ENCODE peak calls at places on chromosome 21, in five cellular contexts. X is WTC11, W is H1, D is endothelial cell of umbilical vein, C is K562. Q is an unnamed sample.

GRCh38 chr21:14768042-14768441 is 221.9 kb upstream of the SAMSN1 start:
- DNase-seq in D (no peak), X (no peak), W (no peak), C (peak), Q (no peak)

GRCh38 chr21:27648560-27648959 is 681.7 kb upstream of the ADAMTS5 start:
- DNase-seq in X (no peak), C (no peak), D (peak), W (no peak), Q (no peak)

GRCh38 chr21:45257673-45258341 is 29.9 kb downstream of the POFUT2 start:
- DNase-seq in D (no peak), X (no peak), C (no peak), W (no peak), Q (no peak)

GRCh38 chr21:38751379-38752050 is 54.2 kb upstream of the ETS2 start:
- DNase-seq in C (no peak), X (no peak), D (peak), W (no peak), Q (no peak)

GRCh38 chr21:44763451-44764318 is 37.9 kb downstream of the UBE2G2 start:
- DNase-seq in X (no peak), C (no peak), D (no peak), W (no peak), Q (no peak)

GRCh38 chr21:32335601-32336575 is 37.2 kb downstream of the MRAP start:
- DNase-seq in X (no peak), D (no peak), W (no peak), C (no peak), Q (no peak)

GRCh38 chr21:29430030-29430429 is 131.3 kb downstream of the BACH1 start:
- DNase-seq in W (no peak), D (no peak), X (no peak), C (no peak), Q (no peak)

GRCh38 chr21:44941567-44941966 is 1.7 kb downstream of the SLX9 start:
- DNase-seq in D (no peak), C (no peak), X (no peak), W (no peak), Q (no peak)

GRCh38 chr21:20661745-20662470 is 336.3 kb upstream of the NCAM2 start:
- DNase-seq in W (peak), C (no peak), D (no peak), X (no peak), Q (no peak)

GRCh38 chr21:45990049-45990711 is 8.6 kb downstream of the COL6A1 start:
- DNase-seq in D (no peak), W (no peak), X (peak), C (no peak), Q (no peak)

GRCh38 chr21:27570306-27570868 is 603.5 kb upstream of the ADAMTS5 start:
- DNase-seq in X (no peak), D (peak), W (no peak), C (no peak), Q (no peak)

GRCh38 chr21:41507521-41508414 is at the start of gene TMPRSS2:
- DNase-seq in X (peak), W (no peak), D (no peak), C (no peak), Q (no peak)

GRCh38 chr21:31945576-31945975 is 72.8 kb downstream of the HUNK start:
- DNase-seq in X (no peak), D (no peak), C (no peak), W (no peak), Q (no peak)

GRCh38 chr21:33430858-33431257 is 27.6 kb downstream of the IFNGR2 start:
- DNase-seq in X (no peak), C (no peak), D (no peak), W (no peak), Q (no peak)

GRCh38 chr21:17903929-17904639 is 84.9 kb upstream of the C21orf91 start:
- DNase-seq in X (no peak), W (no peak), D (no peak), C (no peak), Q (no peak)

GRCh38 chr21:45836268-45836655 is 145.3 kb upstream of the COL6A1 start:
- DNase-seq in C (no peak), X (no peak), W (no peak), D (no peak), Q (no peak)

GRCh38 chr21:28337319-28337718 is 655.4 kb downstream of the LTN1 start:
- DNase-seq in X (no peak), C (no peak), D (peak), W (no peak), Q (no peak)

GRCh38 chr21:38486221-38486620 is 12.1 kb downstream of the ERG start:
- DNase-seq in W (no peak), X (no peak), D (peak), C (no peak), Q (peak)

GRCh38 chr21:20822559-20823133 is 175.6 kb upstream of the NCAM2 start:
- DNase-seq in D (no peak), C (no peak), W (no peak), X (no peak), Q (no peak)

GRCh38 chr21:25708467-25709065 is 26.1 kb downstream of the ATP5PF start:
- DNase-seq in X (peak), W (no peak), D (peak), C (peak), Q (peak)

GRCh38 chr21:25039461-25040380 is 567.6 kb downstream of the MRPL39 start:
- DNase-seq in D (no peak), C (no peak), W (no peak), X (no peak), Q (no peak)

GRCh38 chr21:14403681-14404318 is 20.9 kb upstream of the HSPA13 start:
- DNase-seq in X (no peak), C (peak), W (no peak), D (peak), Q (peak)

GRCh38 chr21:19992540-19992939 is 1005.7 kb upstream of the NCAM2 start:
- DNase-seq in C (no peak), D (no peak), X (no peak), W (no peak), Q (no peak)

GRCh38 chr21:29386803-29387202 is 88.1 kb downstream of the BACH1 start:
- DNase-seq in X (no peak), C (no peak), D (no peak), W (no peak), Q (no peak)

GRCh38 chr21:29311802-29312201 is 13.1 kb downstream of the BACH1 start:
- DNase-seq in X (no peak), W (no peak), C (no peak), D (no peak), Q (no peak)

GRCh38 chr21:20789696-20790095 is 208.5 kb upstream of the NCAM2 start:
- DNase-seq in W (no peak), C (no peak), X (no peak), D (no peak), Q (no peak)

GRCh38 chr21:41369105-41369914 is 7.5 kb downstream of the MX2 start:
- DNase-seq in X (peak), W (no peak), C (no peak), D (no peak), Q (no peak)

GRCh38 chr21:33155005-33155404 is 74.7 kb upstream of the IFNAR2 start:
- DNase-seq in C (no peak), W (no peak), D (no peak), X (no peak), Q (no peak)

GRCh38 chr21:28601708-28602107 is 391.0 kb downstream of the LTN1 start:
- DNase-seq in D (no peak), X (no peak), C (no peak), W (no peak), Q (no peak)

GRCh38 chr21:42583992-42584641 is 69.3 kb upstream of the PDE9A start:
- DNase-seq in X (no peak), C (no peak), D (no peak), W (no peak), Q (no peak)

GRCh38 chr21:44765231-44766013 is 36.2 kb downstream of the UBE2G2 start:
- DNase-seq in W (no peak), X (no peak), D (peak), C (peak), Q (no peak)

GRCh38 chr21:46081022-46081861 is 16.7 kb upstream of the COL6A2 start:
- DNase-seq in X (no peak), D (no peak), C (no peak), W (no peak), Q (no peak)

GRCh38 chr21:33396966-33397365 is 6.2 kb upstream of the IFNGR2 start:
- DNase-seq in D (no peak), W (no peak), C (no peak), X (no peak), Q (no peak)

GRCh38 chr21:45950740-45951515 is 30.6 kb upstream of the COL6A1 start:
- DNase-seq in C (no peak), X (no peak), D (peak), W (no peak), Q (no peak)

GRCh38 chr21:28714795-28715464 is 277.7 kb downstream of the LTN1 start:
- DNase-seq in D (no peak), X (no peak), C (no peak), W (no peak), Q (no peak)

GRCh38 chr21:29371464-29371863 is 72.7 kb downstream of the BACH1 start:
- DNase-seq in D (no peak), C (no peak), W (no peak), X (no peak), Q (no peak)

GRCh38 chr21:45459171-45460010 is 54.4 kb downstream of the COL18A1 start:
- DNase-seq in X (no peak), C (no peak), W (no peak), D (no peak), Q (no peak)

GRCh38 chr21:38645282-38645681 is 147.0 kb upstream of the ERG start:
- DNase-seq in D (no peak), X (no peak), W (no peak), C (no peak), Q (no peak)

GRCh38 chr21:20272791-20273362 is 725.3 kb upstream of the NCAM2 start:
- DNase-seq in X (peak), D (no peak), W (no peak), C (no peak), Q (no peak)

DNA sequence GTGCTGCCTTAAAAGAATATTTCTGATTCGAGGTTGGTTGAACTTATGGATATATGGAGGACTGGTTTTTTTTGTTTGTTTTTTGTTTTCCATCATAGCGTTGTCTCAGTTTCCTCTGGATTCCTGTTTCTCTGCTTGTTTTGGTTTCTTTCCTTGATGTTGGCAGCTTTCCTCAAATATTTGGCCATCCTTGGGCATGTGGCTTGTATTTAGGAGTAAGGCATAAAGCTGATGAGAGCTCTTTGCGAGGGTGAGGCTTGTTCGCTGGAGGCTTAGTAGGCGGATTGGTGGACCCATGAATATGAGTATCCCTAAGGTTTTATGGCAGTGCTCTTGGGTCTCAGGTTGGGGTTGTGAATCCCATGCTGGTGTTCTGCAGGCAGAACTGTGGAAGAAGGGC is 22.9 kb downstream of the DYRK1A start:
- DNase-seq in C (no peak), D (no peak), X (no peak), W (no peak), Q (no peak)
- TF ChIP-seq JUN in C (no peak), D (no peak), X (no peak), W (no peak), Q (no peak)

DNA sequence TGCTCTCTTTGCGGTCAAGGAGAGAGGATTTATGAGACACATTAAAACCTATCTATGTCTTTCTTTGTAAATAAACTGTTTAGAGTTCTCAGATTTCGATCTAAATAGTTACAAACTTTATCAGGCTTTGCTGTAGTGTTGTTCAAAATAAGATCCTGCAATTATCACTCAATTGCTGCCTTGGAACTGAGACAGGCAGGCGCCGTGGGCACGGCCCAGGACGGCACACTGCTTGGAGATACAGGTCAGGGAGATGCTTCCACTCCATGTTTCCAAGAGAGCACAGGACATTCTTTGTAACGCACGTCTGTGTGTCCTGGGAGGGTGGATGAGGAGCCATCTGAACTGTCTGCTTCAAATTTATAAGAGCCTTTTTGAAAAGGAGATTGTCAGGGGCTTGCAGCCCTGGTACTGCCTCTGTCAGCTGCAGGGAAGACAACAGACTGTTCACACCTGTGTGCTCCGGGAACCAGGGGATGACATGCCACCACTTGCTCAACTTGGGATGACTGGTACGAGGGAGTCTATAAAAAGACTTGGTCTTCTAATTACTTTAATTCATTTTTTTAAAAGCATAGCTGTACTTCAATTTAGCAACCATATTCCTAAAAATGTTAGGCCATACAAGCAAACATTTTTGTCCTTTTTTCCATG is 472.9 kb upstream of the RUNX1 start:
- DNase-seq in D (no peak), W (no peak), C (no peak), X (no peak), Q (no peak)
- TF ChIP-seq JUN in D (no peak), W (no peak), C (no peak), X (no peak), Q (no peak)

GRCh38 chr21:30838536-30838935 is 9.0 kb upstream of the KRTAP7-1 start:
- DNase-seq in W (no peak), D (no peak), X (no peak), C (no peak), Q (no peak)

GRCh38 chr21:30842990-30843389 is 13.4 kb upstream of the KRTAP7-1 start:
- DNase-seq in X (no peak), C (no peak), W (no peak), D (no peak), Q (no peak)

GRCh38 chr21:30839304-30839703 is 9.7 kb upstream of the KRTAP7-1 start:
- DNase-seq in D (no peak), X (peak), C (peak), W (peak), Q (no peak)
- TF ChIP-seq JUN in D (no peak), X (no peak), C (no peak), W (no peak), Q (no peak)

DNA sequence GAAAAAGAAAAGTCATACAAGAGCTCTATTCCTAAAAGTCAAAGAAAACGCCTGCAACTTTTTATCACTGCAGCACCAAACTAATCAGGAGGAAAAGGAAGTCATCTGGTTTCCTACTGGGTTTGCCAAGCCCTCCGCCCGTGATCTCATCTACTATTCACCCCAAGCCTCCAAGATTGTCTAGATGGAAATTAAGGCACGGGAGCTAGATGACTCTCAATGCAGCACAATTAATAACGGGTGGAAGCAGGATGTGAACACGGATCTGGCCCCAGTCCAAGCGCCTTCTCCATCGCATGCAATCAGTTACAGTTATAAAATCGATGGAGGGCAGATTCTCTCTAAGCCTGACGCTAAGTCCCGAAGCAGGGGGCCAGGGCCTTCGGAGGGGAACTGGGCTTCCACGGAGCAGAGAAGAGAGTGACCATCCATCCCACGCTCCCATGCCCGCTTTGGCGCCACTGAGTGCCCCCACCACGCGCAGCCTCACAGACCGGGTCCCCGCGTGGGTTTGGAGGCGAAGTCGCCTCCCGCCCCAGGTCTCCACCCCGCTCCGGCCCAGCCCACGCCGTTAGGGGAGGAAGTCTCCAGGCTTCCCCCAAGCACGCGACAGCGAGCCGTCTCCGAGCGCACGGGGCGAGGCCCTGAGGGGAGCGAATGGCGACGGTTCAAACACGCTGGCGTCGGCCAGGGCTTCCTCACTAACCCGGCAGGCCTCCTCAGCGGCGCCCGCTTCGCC is 1.8 kb downstream of the HSF2BP start:
- DNase-seq in W (no peak), D (peak), C (no peak), X (no peak), Q (no peak)
- TF ChIP-seq JUN in W (no peak), D (peak), C (no peak), X (no peak), Q (no peak)

GRCh38 chr21:36887983-36888382 is 78.5 kb downstream of the HLCS start:
- DNase-seq in W (no peak), X (no peak), C (no peak), D (no peak), Q (no peak)
- TF ChIP-seq JUN in W (no peak), X (no peak), C (no peak), D (no peak), Q (no peak)

GRCh38 chr21:15840406-15840805 is 110.6 kb downstream of the USP25 start:
- DNase-seq in D (no peak), C (no peak), W (no peak), X (no peak), Q (no peak)
- TF ChIP-seq JUN in D (no peak), C (no peak), W (no peak), X (no peak), Q (no peak)

Q was measured in A549.